ENCODE peak calls at places on chromosomes 12 and 14, in six cellular contexts. F is fibroblast of pulmonary artery; T is neural crest cell; S is stimulated activated CD8-positive, alpha-beta memory T cell treated with anti-CD3 and anti-CD28 coated beads, Interleukin-15, amount 100 ng/mL, for 1 hour; R is activated naive CD8-positive, alpha-beta T cell treated with anti-CD3 and anti-CD28 coated beads, Interleukin-2, amount 50 U/mL, for 24 hours; B is GM10248. U is an unnamed sample.

GRCh38 chr14:98952595-98953325 is 319.2 kb downstream of the BCL11B start:
- DNase-seq in S (no peak), T (no peak), B (no peak), F (peak), R (no peak), U (peak)

GRCh38 chr14:67331368-67332125 is 28.1 kb downstream of the ATP6V1D start:
- DNase-seq in S (no peak), T (no peak), F (no peak), R (no peak), B (no peak), U (no peak)

GRCh38 chr12:113664224-113664681 is 192.6 kb upstream of the LHX5 start:
- DNase-seq in S (no peak), B (no peak), R (no peak), F (no peak), T (no peak), U (no peak)

GRCh38 chr12:51819851-51820720 is 28.4 kb downstream of the FIGNL2 start:
- DNase-seq in B (no peak), R (no peak), T (no peak), S (peak), F (no peak), U (peak)

GRCh38 chr12:89632778-89633177 is 75.9 kb downstream of the ATP2B1 start:
- DNase-seq in B (no peak), F (no peak), T (no peak), S (no peak), R (no peak), U (no peak)

GRCh38 chr12:8687846-8688601 is 9.8 kb upstream of the RIMKLB start:
- DNase-seq in R (no peak), S (no peak), T (peak), F (peak), B (no peak), U (no peak)

GRCh38 chr12:6295187-6295811 is 15.2 kb upstream of the PLEKHG6 start:
- DNase-seq in R (no peak), T (no peak), B (no peak), F (peak), S (no peak), U (no peak)

GRCh38 chr12:126762150-126762549 is 1504.8 kb upstream of the TMEM132C start:
- DNase-seq in B (no peak), T (no peak), R (no peak), F (no peak), S (no peak), U (no peak)

GRCh38 chr12:50545213-50545612 is 40.4 kb downstream of the DIP2B start:
- DNase-seq in S (no peak), R (no peak), F (no peak), B (no peak), T (no peak), U (no peak)

GRCh38 chr12:4518106-4518728 is 20.5 kb upstream of the RAD51AP1 start:
- DNase-seq in F (peak), B (no peak), T (no peak), S (no peak), R (no peak), U (no peak)

GRCh38 chr12:56601503-56601902 is 28.6 kb downstream of the BAZ2A start:
- DNase-seq in S (no peak), R (peak), T (no peak), B (peak), F (peak), U (no peak)

GRCh38 chr12:70643927-70644326 is 6.7 kb upstream of the PTPRB start:
- DNase-seq in B (no peak), S (no peak), T (no peak), F (no peak), R (no peak), U (no peak)

GRCh38 chr14:60656755-60657608 is 7.7 kb upstream of the SIX1 start:
- DNase-seq in F (peak), B (peak), S (no peak), R (no peak), T (peak), U (peak)

GRCh38 chr12:60441577-60441976 is 845.7 kb downstream of the SLC16A7 start:
- DNase-seq in F (no peak), R (no peak), B (no peak), S (no peak), T (no peak), U (no peak)

GRCh38 chr14:33938131-33938949 is 12.5 kb downstream of the EGLN3 start:
- DNase-seq in T (peak), S (no peak), F (peak), B (no peak), R (no peak), U (no peak)

GRCh38 chr12:90484130-90484529 is 470.8 kb downstream of the CCER1 start:
- DNase-seq in R (no peak), F (no peak), T (no peak), S (no peak), B (no peak), U (no peak)

GRCh38 chr14:102930138-102930752 is 7.8 kb downstream of the AMN start:
- DNase-seq in F (no peak), S (no peak), T (peak), R (no peak), B (no peak), U (no peak)

GRCh38 chr12:56084958-56085543 is 5.1 kb downstream of the ERBB3 start:
- DNase-seq in S (no peak), F (no peak), T (no peak), B (no peak), R (peak), U (no peak)

GRCh38 chr12:93959657-93960056 is 188.7 kb upstream of the PLXNC1 start:
- DNase-seq in F (no peak), B (no peak), T (no peak), R (no peak), S (no peak), U (no peak)

GRCh38 chr12:116601524-116601923 is 42.3 kb downstream of the MAP1LC3B2 start:
- DNase-seq in S (no peak), T (no peak), B (no peak), F (no peak), R (peak), U (no peak)

GRCh38 chr12:98291828-98292227 is 223.6 kb upstream of the TMPO start:
- DNase-seq in B (no peak), S (no peak), F (no peak), R (no peak), T (no peak), U (no peak)

GRCh38 chr14:99349721-99350495 is 77.9 kb upstream of the BCL11B start:
- DNase-seq in B (no peak), F (no peak), T (no peak), S (no peak), R (no peak), U (no peak)